ENCODE peak calls at places on chromosome 15, in seven cellular contexts. J, L, K, P, C, E and M are unnamed samples.

GRCh38 chr15:44207643-44208042 is 12.6 kb upstream of the FRMD5 start:
- DNase-seq in J (peak; percentile 58), L (peak; percentile 80), K (no peak), P (no peak), C (no peak), E (no peak), M (no peak)

GRCh38 chr15:39957481-39957880 is 23.6 kb downstream of the EIF2AK4 start:
- DNase-seq in J (no peak), L (no peak), K (no peak), P (no peak), C (no peak), E (no peak), M (no peak)

GRCh38 chr15:97652700-97653167 is 307.8 kb upstream of the ARRDC4 start:
- DNase-seq in J (no peak), L (no peak), K (no peak), P (peak; percentile 38), C (no peak), E (no peak), M (no peak)

GRCh38 chr15:41241251-41241964 is 10.3 kb downstream of the CHP1 start:
- DNase-seq in J (no peak), L (no peak), K (no peak), P (no peak), C (no peak), E (no peak), M (no peak)

GRCh38 chr15:31824009-31824408 is 206.3 kb upstream of the CHRNA7 start:
- DNase-seq in J (no peak), L (no peak), K (no peak), P (no peak), C (no peak), E (no peak), M (no peak)

GRCh38 chr15:35394416-35394815 is 151.5 kb downstream of the DPH6 start:
- DNase-seq in J (no peak), L (no peak), K (no peak), P (no peak), C (no peak), E (no peak), M (no peak)

GRCh38 chr15:89790661-89791060 is 14.5 kb downstream of the MESP2 start:
- DNase-seq in J (no peak), L (no peak), K (no peak), P (peak; percentile 28), C (no peak), E (no peak), M (no peak)

GRCh38 chr15:101115318-101115886 is 136.4 kb downstream of the CHSY1 start:
- DNase-seq in J (no peak), L (no peak), K (no peak), P (no peak), C (no peak), E (no peak), M (no peak)

GRCh38 chr15:80026754-80027153 is 32.7 kb upstream of the ZFAND6 start:
- DNase-seq in J (no peak), L (no peak), K (no peak), P (no peak), C (no peak), E (no peak), M (peak; percentile 48)

GRCh38 chr15:59380902-59381610 is 8.4 kb upstream of the MYO1E start:
- DNase-seq in J (no peak), L (no peak), K (no peak), P (no peak), C (no peak), E (no peak), M (no peak)

GRCh38 chr15:68499620-68500312 is 67.8 kb upstream of the ITGA11 start:
- DNase-seq in J (no peak), L (no peak), K (no peak), P (peak; percentile 3), C (no peak), E (no peak), M (no peak)

GRCh38 chr15:59349715-59350420 is 22.8 kb downstream of the MYO1E start:
- DNase-seq in J (peak; percentile 77), L (peak; percentile 93), K (no peak), P (peak; percentile 48), C (peak; percentile 82), E (no peak), M (no peak)

GRCh38 chr15:100215843-100216169 is 126.0 kb downstream of the ADAMTS17 start:
- DNase-seq in J (no peak), L (no peak), K (no peak), P (no peak), C (no peak), E (no peak), M (no peak)

GRCh38 chr15:81221449-81221848 is 24.8 kb downstream of the IL16 start:
- DNase-seq in J (no peak), L (no peak), K (no peak), P (no peak), C (no peak), E (peak; percentile 72), M (no peak)

GRCh38 chr15:23395030-23395692 is 40.6 kb downstream of the GOLGA8S start:
- DNase-seq in J (no peak), L (no peak), K (no peak), P (no peak), C (no peak), E (no peak), M (no peak)

GRCh38 chr15:40768492-40769309 is 1.1 kb upstream of the C15orf62 start:
- DNase-seq in J (peak; percentile 33), L (no peak), K (no peak), P (no peak), C (no peak), E (no peak), M (no peak)

GRCh38 chr15:54519577-54519976 is 541.3 kb downstream of the UNC13C start:
- DNase-seq in J (no peak), L (no peak), K (no peak), P (no peak), C (no peak), E (no peak), M (peak; percentile 17)

GRCh38 chr15:34241376-34242350 is 16.8 kb downstream of the EMC4 start:
- DNase-seq in J (peak; percentile 65), L (peak; percentile 64), K (peak; percentile 42), P (peak; percentile 49), C (no peak), E (no peak), M (peak; percentile 25)

GRCh38 chr15:40782609-40783227 is 12.9 kb downstream of the C15orf62 start:
- DNase-seq in J (no peak), L (no peak), K (peak; percentile 79), P (peak; percentile 75), C (peak; percentile 35), E (no peak), M (no peak)

GRCh38 chr15:74053497-74053896 is 28.9 kb downstream of the GOLGA6A start:
- DNase-seq in J (no peak), L (no peak), K (no peak), P (no peak), C (no peak), E (no peak), M (no peak)

GRCh38 chr15:74050127-74050526 is 32.2 kb downstream of the GOLGA6A start:
- DNase-seq in J (no peak), L (no peak), K (no peak), P (no peak), C (no peak), E (no peak), M (no peak)

GRCh38 chr15:74046275-74046674 is 36.1 kb downstream of the GOLGA6A start:
- DNase-seq in J (no peak), L (no peak), K (no peak), P (no peak), C (no peak), E (no peak), M (no peak)

GRCh38 chr15:74053941-74054529 is 28.3 kb downstream of the GOLGA6A start:
- DNase-seq in J (peak; percentile 78), L (peak; percentile 33), K (peak; percentile 68), P (peak; percentile 95), C (no peak), E (peak; percentile 94), M (peak; percentile 72)

GRCh38 chr15:74050835-74051234 is 31.5 kb downstream of the GOLGA6A start:
- DNase-seq in J (no peak), L (no peak), K (no peak), P (no peak), C (no peak), E (no peak), M (no peak)
- H3K4me3 ChIP-seq in J (no peak overlapping the region), L (no peak overlapping the region), K (no peak overlapping the region), P (no peak overlapping the region), C (no peak overlapping the region), E (no peak overlapping the region), M (no peak overlapping the region)

GRCh38 chr15:73368301-73369072 is at the start of gene HCN4:
- DNase-seq in J (no peak), L (no peak), K (no peak), P (peak; percentile 98), C (no peak), E (no peak), M (no peak)
- H3K4me3 ChIP-seq in J (no peak within 1 kb of the TSS), L (no peak within 1 kb of the TSS), K (no peak within 1 kb of the TSS), P (peak within 1 kb of the TSS; percentile 71), C (peak within 1 kb of the TSS; percentile 38), E (no peak within 1 kb of the TSS), M (no peak within 1 kb of the TSS)

DNA sequence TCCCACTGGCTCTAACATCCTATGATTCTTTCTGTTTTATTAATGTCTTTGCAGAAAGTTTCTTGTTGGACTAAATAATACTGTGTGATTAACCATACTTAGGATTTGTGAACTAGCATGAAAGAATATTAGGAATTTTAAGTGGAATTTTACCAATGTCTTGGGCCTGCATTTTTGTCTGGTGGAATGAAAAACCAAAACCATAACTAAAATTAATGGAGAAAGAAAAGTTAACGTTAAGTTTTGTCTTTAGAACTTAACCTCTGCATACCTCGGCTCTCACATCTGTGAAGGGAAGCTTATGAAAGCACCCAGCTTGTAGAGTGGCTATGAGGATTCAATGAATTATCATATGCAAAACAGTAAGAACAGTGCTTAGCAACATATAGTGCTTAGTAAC is 6.5 kb downstream of the FBN1 start:
- DNase-seq in J (no peak), L (no peak), K (no peak), P (no peak), C (no peak), E (no peak), M (no peak)
- H3K4me3 ChIP-seq in J (no peak overlapping the region), L (no peak overlapping the region), K (no peak overlapping the region), P (no peak overlapping the region), C (no peak overlapping the region), E (no peak overlapping the region), M (no peak overlapping the region)

GRCh38 chr15:64030123-64030522 is 16.2 kb downstream of the DAPK2 start:
- DNase-seq in J (no peak), L (no peak), K (no peak), P (no peak), C (no peak), E (no peak), M (no peak)

GRCh38 chr15:64032327-64032726 is 14.0 kb downstream of the DAPK2 start:
- DNase-seq in J (no peak), L (no peak), K (no peak), P (no peak), C (no peak), E (no peak), M (no peak)

GRCh38 chr15:64029111-64029510 is 17.2 kb downstream of the DAPK2 start:
- DNase-seq in J (no peak), L (no peak), K (no peak), P (no peak), C (no peak), E (no peak), M (no peak)

GRCh38 chr15:64034519-64034918 is 11.8 kb downstream of the DAPK2 start:
- DNase-seq in J (no peak), L (no peak), K (no peak), P (no peak), C (no peak), E (no peak), M (no peak)

DNA sequence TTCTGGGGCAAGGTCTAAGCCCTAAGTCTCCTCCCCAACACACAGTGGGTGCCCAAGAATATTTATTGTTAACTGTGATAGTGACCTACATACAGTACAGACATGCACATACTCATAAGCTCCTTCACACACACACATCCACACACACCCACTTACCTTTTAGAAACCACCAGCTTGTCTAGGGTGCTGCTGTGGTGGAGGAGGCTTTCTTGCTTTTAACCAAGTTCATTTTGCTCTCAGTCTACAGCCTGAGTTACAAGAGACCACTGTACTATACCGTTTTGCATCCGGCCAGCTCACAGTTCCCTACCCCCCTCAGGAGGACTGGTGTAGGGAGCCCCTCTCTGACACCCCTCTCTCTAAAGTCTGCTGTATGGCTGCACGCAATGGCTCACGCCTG is 16.7 kb downstream of the DAPK2 start:
- DNase-seq in J (no peak), L (no peak), K (no peak), P (no peak), C (no peak), E (no peak), M (no peak)
- H3K4me3 ChIP-seq in J (no peak overlapping the region), L (no peak overlapping the region), K (no peak overlapping the region), P (no peak overlapping the region), C (no peak overlapping the region), E (no peak overlapping the region), M (no peak overlapping the region)